ENCODE peak calls at places on chromosomes 3 and 15, in six cellular contexts. B is RWPE2, M is left ventricle myocardium inferior, L is HepG2, C is tibial artery, K is endothelial cell of umbilical vein. S is an unnamed sample. For H3K4me1, the result is how much of the 10 kb centered on the place peaks cover.

GRCh38 chr3:137165117-137165806 is 207.5 kb downstream of the IL20RB start:
- DNase-seq in C (no peak), B (no peak), L (no peak), K (no peak), M (no peak), S (no peak)

GRCh38 chr3:183466575-183466974 is 38.2 kb upstream of the MCF2L2 start:
- DNase-seq in B (no peak), M (no peak), L (no peak), C (no peak), K (no peak), S (no peak)

GRCh38 chr3:58526124-58526957 is 10.6 kb downstream of the ACOX2 start:
- DNase-seq in C (no peak), M (no peak), B (no peak), K (peak), L (peak), S (no peak)

GRCh38 chr3:42013652-42014442 is 51.9 kb upstream of the ULK4 start:
- DNase-seq in B (no peak), C (peak), K (no peak), M (peak), L (no peak), S (peak)

GRCh38 chr3:48440590-48440958 is 517 bp downstream of the TMA7 start:
- DNase-seq in B (peak), M (no peak), K (peak), C (no peak), L (no peak), S (no peak)

GRCh38 chr3:49276475-49277356 is at the start of gene C3orf62:
- DNase-seq in L (no peak), K (peak), C (peak), M (peak), B (peak), S (peak)

GRCh38 chr3:149376728-149377407 is 581 bp downstream of the TM4SF1 start:
- DNase-seq in B (no peak), M (no peak), K (peak), C (no peak), L (no peak), S (no peak)

GRCh38 chr3:157104928-157105652 is 54.9 kb downstream of the CCNL1 start:
- DNase-seq in K (no peak), M (no peak), L (no peak), B (no peak), C (no peak), S (no peak)

GRCh38 chr15:85064710-85065109 is 83.1 kb downstream of the PDE8A start:
- DNase-seq in C (no peak), M (no peak), B (no peak), K (no peak), L (no peak), S (no peak)

GRCh38 chr3:48410205-48411040 is 19.5 kb downstream of the PLXNB1 start:
- DNase-seq in K (no peak), M (no peak), L (no peak), B (peak), C (peak), S (peak)

GRCh38 chr3:196122021-196122687 is 40.3 kb upstream of the TFRC start:
- DNase-seq in C (no peak), K (no peak), L (peak), B (no peak), M (no peak), S (no peak)

GRCh38 chr15:58396181-58396580 is 35.6 kb upstream of the LIPC start:
- DNase-seq in L (no peak), C (no peak), K (no peak), M (no peak), B (peak), S (no peak)

GRCh38 chr3:169280010-169280585 is 383.4 kb downstream of the MECOM start:
- DNase-seq in M (no peak), K (no peak), B (no peak), L (no peak), C (no peak), S (no peak)

GRCh38 chr3:114519415-114519814 is 225.6 kb downstream of the TIGIT start:
- DNase-seq in C (no peak), L (no peak), M (no peak), K (peak), B (no peak), S (no peak)

GRCh38 chr3:123027292-123028232 is at the start of gene SEMA5B:
- DNase-seq in K (peak), M (peak), B (peak), C (no peak), L (no peak), S (no peak)

GRCh38 chr15:90174140-90174891 is 26.8 kb upstream of the SEMA4B start:
- DNase-seq in L (no peak), C (peak), K (peak), B (no peak), M (peak), S (peak)

GRCh38 chr3:34056951-34057390 is 258.5 kb downstream of the PDCD6IP start:
- DNase-seq in K (no peak), M (no peak), C (no peak), L (no peak), B (no peak), S (no peak)

GRCh38 chr3:125194849-125195601 is 17.5 kb downstream of the SLC12A8 start:
- DNase-seq in B (no peak), M (no peak), L (no peak), K (no peak), C (no peak), S (no peak)

GRCh38 chr15:31372635-31373091 is 46.0 kb downstream of the KLF13 start:
- DNase-seq in K (no peak), L (no peak), B (peak), M (peak), C (peak), S (peak)

GRCh38 chr3:42613462-42613861 is 13.0 kb downstream of the NKTR start:
- DNase-seq in L (no peak), B (no peak), M (no peak), C (no peak), K (peak), S (no peak)

GRCh38 chr3:56887402-56888025 is 85.8 kb upstream of the ARHGEF3 start:
- DNase-seq in B (no peak), L (no peak), C (no peak), K (no peak), M (no peak), S (no peak)

GRCh38 chr3:13462125-13462629 is 17.9 kb upstream of the HDAC11 start:
- DNase-seq in M (no peak), B (no peak), K (no peak), L (no peak), C (no peak), S (no peak)

GRCh38 chr15:62455441-62455921 is 290.4 kb upstream of the C2CD4B start:
- DNase-seq in L (no peak), M (peak), B (no peak), K (no peak), C (no peak), S (peak)

GRCh38 chr3:499362-499761 is 302.8 kb downstream of the CHL1 start:
- DNase-seq in K (no peak), L (no peak), C (no peak), M (no peak), B (no peak), S (no peak)

GRCh38 chr3:45994661-45995369 is 809 bp downstream of the FYCO1 start:
- DNase-seq in K (no peak), C (no peak), B (no peak), M (no peak), L (peak), S (peak)

DNA sequence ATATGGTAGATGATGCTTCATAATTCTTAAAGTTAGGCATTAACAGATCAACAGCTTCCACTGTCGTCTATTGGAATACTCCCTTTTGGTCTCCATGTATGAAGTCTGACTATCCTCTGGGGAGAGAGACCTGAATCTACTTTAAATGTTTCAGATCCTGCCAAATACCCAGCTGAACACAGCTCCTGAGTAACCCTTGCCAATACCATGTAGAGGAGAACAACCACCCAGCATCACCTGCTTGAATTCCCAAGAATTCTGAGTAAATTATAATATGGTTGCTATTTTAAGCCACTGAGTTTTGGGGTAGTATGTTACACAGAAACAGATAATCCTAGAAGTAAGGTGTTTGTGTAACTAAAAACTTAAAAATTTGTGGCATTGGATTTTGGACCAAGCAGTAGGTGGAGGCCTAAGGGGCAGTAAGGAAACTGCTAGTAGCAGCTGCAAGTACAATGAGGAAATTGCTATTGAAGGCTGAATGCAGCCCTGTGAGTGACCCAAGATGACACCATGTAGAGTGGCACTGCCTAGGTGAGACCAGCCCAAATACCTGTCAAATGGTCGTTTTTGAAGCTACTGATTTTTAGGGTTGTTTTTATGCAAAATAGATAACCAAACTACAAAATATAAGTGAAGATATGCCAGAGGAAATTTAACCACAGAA is 30.9 kb downstream of the NRG4 start:
- DNase-seq in B (no peak), K (no peak), C (no peak), M (no peak), L (no peak), S (no peak)
- TF ChIP-seq CTCF in B (no peak), K (no peak), C (no peak), M (no peak), L (no peak), S (no peak)

GRCh38 chr3:194166682-194167479 is 30.9 kb downstream of the HES1 start:
- DNase-seq in C (no peak), K (peak), B (no peak), M (peak), L (no peak), S (peak)
- H3K4me1 ChIP-seq in C (under half), K (under half), B (under half), M (under half), L (half or more), S (under half)

GRCh38 chr3:129694228-129694627 is 87.8 kb upstream of the PLXND1 start:
- DNase-seq in C (no peak), M (no peak), L (no peak), B (peak), K (no peak), S (no peak)
- TF ChIP-seq CTCF in C (no peak), M (no peak), L (no peak), B (no peak), K (no peak), S (no peak)

GRCh38 chr3:23876901-23877300 is 39.9 kb downstream of the NKIRAS1 start:
- DNase-seq in K (no peak), M (no peak), L (no peak), B (no peak), C (no peak), S (no peak)

GRCh38 chr3:23875326-23875725 is 41.5 kb downstream of the NKIRAS1 start:
- DNase-seq in L (no peak), M (no peak), B (no peak), C (no peak), K (peak), S (no peak)

GRCh38 chr3:23873941-23874340 is 42.8 kb downstream of the NKIRAS1 start:
- DNase-seq in K (peak), L (no peak), C (no peak), M (no peak), B (no peak), S (no peak)

GRCh38 chr3:23874359-23875120 is 42.2 kb downstream of the NKIRAS1 start:
- DNase-seq in C (no peak), L (no peak), M (no peak), K (no peak), B (no peak), S (no peak)

GRCh38 chr3:23872330-23872729 is 44.5 kb downstream of the NKIRAS1 start:
- DNase-seq in C (no peak), L (no peak), B (no peak), M (no peak), K (no peak), S (no peak)
- H3K4me1 ChIP-seq in C (under half), L (under half), B (under half), M (half or more), K (under half), S (under half)

GRCh38 chr3:53748512-53749271 is 97.5 kb downstream of the CHDH start:
- DNase-seq in M (no peak), C (no peak), B (no peak), L (no peak), K (no peak), S (peak)

GRCh38 chr3:53740946-53741345 is 105.3 kb downstream of the CHDH start:
- DNase-seq in K (no peak), M (no peak), C (no peak), L (no peak), B (no peak), S (no peak)

GRCh38 chr3:53739926-53740325 is 106.3 kb downstream of the CHDH start:
- DNase-seq in C (no peak), B (no peak), L (no peak), M (no peak), K (no peak), S (no peak)

GRCh38 chr3:53747559-53747958 is 98.7 kb downstream of the CHDH start:
- DNase-seq in B (no peak), M (no peak), C (no peak), K (no peak), L (no peak), S (peak)

DNA sequence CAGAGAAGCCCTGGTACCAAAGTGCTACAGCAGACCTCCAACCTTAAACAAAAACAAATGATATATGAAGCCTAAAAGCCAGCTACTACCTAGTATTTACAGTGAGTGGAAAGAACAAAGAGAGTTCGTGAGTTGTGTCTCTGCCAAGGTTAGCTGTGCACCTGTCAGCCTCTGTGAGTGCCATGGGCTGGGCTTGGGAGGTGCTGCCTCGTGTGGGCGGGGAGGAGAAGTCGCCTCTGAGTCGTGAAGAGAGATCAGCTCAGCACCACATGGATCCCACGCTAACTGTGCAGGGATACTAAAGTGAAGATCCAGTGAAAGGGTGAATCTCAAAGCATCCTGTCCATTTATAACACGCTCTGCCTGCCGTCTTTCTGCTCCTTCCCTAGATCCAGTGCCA is 101.9 kb downstream of the CHDH start:
- DNase-seq in B (no peak), K (no peak), M (no peak), C (no peak), L (no peak), S (no peak)
- TF ChIP-seq CTCF in B (no peak), K (no peak), M (no peak), C (no peak), L (no peak), S (no peak)

DNA sequence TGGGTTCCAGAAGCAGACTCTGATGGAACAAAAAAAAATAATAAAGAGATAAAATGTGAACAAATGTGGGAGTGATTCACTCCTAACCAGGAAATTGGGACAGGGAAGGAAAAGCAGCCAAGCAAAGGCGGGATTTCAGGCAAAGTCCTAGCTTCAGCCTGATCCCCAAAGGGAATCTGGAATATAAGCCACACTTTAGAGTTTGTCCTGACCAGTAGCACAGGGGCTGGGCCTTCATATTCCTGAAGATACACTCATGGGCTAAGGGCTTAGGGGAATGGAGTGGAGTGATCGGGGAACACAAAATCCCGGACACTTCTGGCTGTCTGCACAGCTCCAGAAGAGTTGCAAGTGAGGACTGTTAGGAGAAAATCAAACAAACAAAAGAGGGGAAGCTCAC is 135.0 kb upstream of the COL8A1 start:
- DNase-seq in K (no peak), B (no peak), M (no peak), L (no peak), C (no peak), S (no peak)
- H3K4me1 ChIP-seq in K (under half), B (under half), M (under half), L (under half), C (under half), S (under half)

GRCh38 chr15:92655178-92655995 is at the start of gene FAM174B:
- DNase-seq in M (peak), C (no peak), K (peak), B (no peak), L (no peak), S (peak)
- TF ChIP-seq CTCF in M (no peak), C (no peak), K (no peak), B (no peak), L (no peak), S (no peak)